ENCODE peak calls at places on chromosomes 16 and 17, in six cellular contexts. W is anterior cingulate cortex; T is upper lobe of left lung; Q is adipocyte; P is stimulated activated CD4-positive, alpha-beta T cell treated with anti-CD3 and anti-CD28 coated beads, Interleukin-4, amount 100 ng/mL, for 4 hours; D is AG10803. E is an unnamed sample.

GRCh38 chr16:18983565-18984424 is at the start of gene TMC7:
- DNase-seq in W (peak; percentile 87), T (peak; percentile 89), Q (peak; percentile 95), P (no peak), D (peak; percentile 77), E (peak; percentile 47)

GRCh38 chr17:15436399-15437369 is 30.7 kb downstream of the CDRT4 start:
- DNase-seq in W (peak; percentile 68), T (peak; percentile 66), Q (peak; percentile 8), P (no peak), D (peak; percentile 50), E (peak; percentile 68)

GRCh38 chr16:57736419-57737281 is 1.1 kb downstream of the KATNB1 start:
- DNase-seq in W (peak; percentile 30), T (peak; percentile 61), Q (peak; percentile 73), P (peak; percentile 42), D (peak; percentile 86), E (no peak)

GRCh38 chr17:48293319-48294192 is 136.5 kb downstream of the SKAP1 start:
- DNase-seq in W (no peak), T (no peak), Q (no peak), P (no peak), D (no peak), E (no peak)

GRCh38 chr16:55691771-55692170 is 36.0 kb downstream of the SLC6A2 start:
- DNase-seq in W (no peak), T (no peak), Q (no peak), P (no peak), D (no peak), E (no peak)

GRCh38 chr16:5615868-5616642 is 518.5 kb upstream of the EEF2KMT start:
- DNase-seq in W (peak; percentile 31), T (peak; percentile 26), Q (peak; percentile 3), P (no peak), D (no peak), E (peak; percentile 53)

GRCh38 chr16:77657016-77657415 is 65.3 kb upstream of the NUDT7 start:
- DNase-seq in W (no peak), T (no peak), Q (no peak), P (no peak), D (peak; percentile 22), E (no peak)

GRCh38 chr16:77679336-77679735 is 43.0 kb upstream of the NUDT7 start:
- DNase-seq in W (no peak), T (no peak), Q (no peak), P (no peak), D (peak; percentile 10), E (no peak)

GRCh38 chr17:48587276-48588073 is 2.6 kb downstream of the HOXB3 start:
- DNase-seq in W (no peak), T (no peak), Q (no peak), P (no peak), D (peak; percentile 72), E (no peak)

GRCh38 chr17:80243526-80244433 is 16.9 kb upstream of the RNF213 start:
- DNase-seq in W (no peak), T (no peak), Q (no peak), P (no peak), D (no peak), E (no peak)

GRCh38 chr17:12666718-12667117 is 1.0 kb downstream of the MYOCD start:
- DNase-seq in W (no peak), T (no peak), Q (peak; percentile 17), P (no peak), D (no peak), E (no peak)

GRCh38 chr17:65572186-65572580 is 10.7 kb upstream of the AXIN2 start:
- DNase-seq in W (no peak), T (no peak), Q (no peak), P (no peak), D (no peak), E (no peak)

GRCh38 chr17:50917418-50917743 is 51.2 kb upstream of the TOB1 start:
- DNase-seq in W (peak; percentile 49), T (no peak), Q (no peak), P (no peak), D (no peak), E (no peak)